ENCODE peak calls at places on chromosomes 12 and 14, in eight cellular contexts. A is HCT116, B is dorsolateral prefrontal cortex, U is GM12865, M is SK-N-MC, W is AG09309, X is SK-N-SH, P is foreskin fibroblast. Q is an unnamed sample.

GRCh38 chr12:29863665-29864064 is 79.9 kb upstream of the TMTC1 start:
- DNase-seq in A (no peak), B (no peak), U (no peak), M (no peak), W (no peak), X (no peak), P (no peak), Q (no peak)

GRCh38 chr12:47082963-47083621 is 3.3 kb upstream of the AMIGO2 start:
- DNase-seq in A (no peak), B (no peak), U (no peak), M (no peak), W (peak), X (no peak), P (peak), Q (peak)

GRCh38 chr14:89672636-89673279 is 255.7 kb upstream of the FOXN3 start:
- DNase-seq in A (no peak), B (no peak), U (no peak), M (peak), W (no peak), X (no peak), P (no peak), Q (no peak)

GRCh38 chr14:87992720-87993484 is at the start of gene GALC:
- DNase-seq in A (no peak), B (peak), U (peak), M (no peak), W (peak), X (peak), P (peak), Q (peak)

GRCh38 chr12:40208707-40209106 is 16.1 kb upstream of the LRRK2 start:
- DNase-seq in A (no peak), B (no peak), U (peak), M (no peak), W (no peak), X (no peak), P (no peak), Q (no peak)

GRCh38 chr12:98453070-98453469 is 62.3 kb upstream of the TMPO start:
- DNase-seq in A (no peak), B (no peak), U (no peak), M (no peak), W (no peak), X (no peak), P (no peak), Q (no peak)

GRCh38 chr14:22485178-22485577 is 103.8 kb downstream of the DAD1 start:
- DNase-seq in A (no peak), B (no peak), U (peak), M (no peak), W (no peak), X (no peak), P (no peak), Q (no peak)

GRCh38 chr12:104958009-104958945 is at the start of gene SLC41A2:
- DNase-seq in A (peak), B (peak), U (peak), M (no peak), W (peak), X (peak), P (peak), Q (peak)

GRCh38 chr12:550473-551260 is 90.9 kb downstream of the B4GALNT3 start:
- DNase-seq in A (no peak), B (no peak), U (no peak), M (no peak), W (no peak), X (no peak), P (no peak), Q (no peak)

GRCh38 chr12:64674367-64674922 is 64.2 kb downstream of the RASSF3 start:
- DNase-seq in A (no peak), B (no peak), U (peak), M (no peak), W (no peak), X (no peak), P (no peak), Q (no peak)

GRCh38 chr12:10279937-10280336 is 27.7 kb upstream of the KLRD1 start:
- DNase-seq in A (no peak), B (no peak), U (no peak), M (no peak), W (no peak), X (no peak), P (no peak), Q (no peak)

GRCh38 chr14:76647699-76648298 is 113.5 kb upstream of the VASH1 start:
- DNase-seq in A (peak), B (no peak), U (peak), M (peak), W (peak), X (peak), P (peak), Q (no peak)

GRCh38 chr12:47838286-47838931 is 18.7 kb upstream of the HDAC7 start:
- DNase-seq in A (peak), B (no peak), U (peak), M (no peak), W (no peak), X (peak), P (peak), Q (no peak)

GRCh38 chr12:102765736-102766135 is 151.3 kb downstream of the PAH start:
- DNase-seq in A (no peak), B (no peak), U (no peak), M (peak), W (peak), X (no peak), P (no peak), Q (no peak)

GRCh38 chr14:91164676-91165075 is 50.8 kb downstream of the DGLUCY start:
- DNase-seq in A (no peak), B (no peak), U (no peak), M (no peak), W (no peak), X (no peak), P (no peak), Q (no peak)

GRCh38 chr12:94140556-94140955 is 7.8 kb upstream of the PLXNC1 start:
- DNase-seq in A (peak), B (no peak), U (peak), M (no peak), W (no peak), X (peak), P (peak), Q (no peak)

GRCh38 chr12:82097877-82098276 is 260.3 kb downstream of the CCDC59 start:
- DNase-seq in A (no peak), B (no peak), U (no peak), M (no peak), W (no peak), X (no peak), P (no peak), Q (no peak)

GRCh38 chr12:69115955-69116354 is 123.4 kb upstream of the CPSF6 start:
- DNase-seq in A (no peak), B (no peak), U (no peak), M (no peak), W (no peak), X (no peak), P (no peak), Q (no peak)

GRCh38 chr12:109130755-109131521 is 14.6 kb downstream of the ACACB start:
- DNase-seq in A (peak), B (no peak), U (no peak), M (no peak), W (no peak), X (peak), P (peak), Q (no peak)

GRCh38 chr12:93244514-93245077 is 133.1 kb upstream of the NUDT4 start:
- DNase-seq in A (no peak), B (no peak), U (peak), M (no peak), W (no peak), X (no peak), P (no peak), Q (no peak)

GRCh38 chr12:2891240-2892053 is 756 bp downstream of the TULP3 start:
- DNase-seq in A (no peak), B (peak), U (peak), M (no peak), W (no peak), X (peak), P (peak), Q (no peak)

GRCh38 chr12:89163918-89164317 is 188.4 kb downstream of the DUSP6 start:
- DNase-seq in A (no peak), B (no peak), U (no peak), M (no peak), W (no peak), X (no peak), P (no peak), Q (no peak)

GRCh38 chr12:62642509-62642908 is 175.9 kb downstream of the MON2 start:
- DNase-seq in A (no peak), B (no peak), U (no peak), M (no peak), W (no peak), X (no peak), P (no peak), Q (no peak)

GRCh38 chr12:115752913-115753726 is 524.4 kb downstream of the MED13L start:
- DNase-seq in A (peak), B (no peak), U (peak), M (peak), W (peak), X (peak), P (peak), Q (peak)

GRCh38 chr14:77375164-77375950 is 1.5 kb downstream of the TMED8 start:
- DNase-seq in A (no peak), B (no peak), U (peak), M (no peak), W (no peak), X (no peak), P (no peak), Q (no peak)

GRCh38 chr12:31227401-31227981 is 98.5 kb downstream of the SINHCAF start:
- DNase-seq in A (no peak), B (no peak), U (no peak), M (no peak), W (no peak), X (no peak), P (no peak), Q (no peak)

GRCh38 chr12:124359671-124360581 is 65.0 kb downstream of the RFLNA start:
- DNase-seq in A (no peak), B (peak), U (no peak), M (no peak), W (no peak), X (peak), P (no peak), Q (no peak)

GRCh38 chr12:50520808-50521207 is 16.0 kb downstream of the DIP2B start:
- DNase-seq in A (no peak), B (no peak), U (no peak), M (no peak), W (no peak), X (no peak), P (peak), Q (no peak)

GRCh38 chr12:123232472-123232806 is 502 bp downstream of the MPHOSPH9 start:
- DNase-seq in A (peak), B (no peak), U (no peak), M (no peak), W (no peak), X (no peak), P (no peak), Q (no peak)

GRCh38 chr14:89443002-89443660 is 26.1 kb upstream of the FOXN3 start:
- DNase-seq in A (no peak), B (no peak), U (no peak), M (no peak), W (no peak), X (no peak), P (peak), Q (peak)

GRCh38 chr12:80269953-80270552 is 170.7 kb downstream of the OTOGL start:
- DNase-seq in A (peak), B (no peak), U (peak), M (no peak), W (no peak), X (peak), P (peak), Q (no peak)

GRCh38 chr14:95915326-95915725 is 38.7 kb downstream of the TUNAR start:
- DNase-seq in A (no peak), B (no peak), U (no peak), M (no peak), W (no peak), X (no peak), P (no peak), Q (no peak)

GRCh38 chr12:121713257-121714155 is 954 bp downstream of the TMEM120B start:
- DNase-seq in A (no peak), B (no peak), U (peak), M (no peak), W (no peak), X (no peak), P (peak), Q (no peak)

GRCh38 chr14:96202441-96203094 is 2.1 kb upstream of the BDKRB2 start:
- DNase-seq in A (no peak), B (no peak), U (no peak), M (no peak), W (no peak), X (no peak), P (no peak), Q (no peak)

GRCh38 chr12:11840350-11840749 is 190.9 kb downstream of the ETV6 start:
- DNase-seq in A (no peak), B (no peak), U (no peak), M (no peak), W (no peak), X (no peak), P (no peak), Q (no peak)

GRCh38 chr12:51205350-51205749 is 12.5 kb downstream of the POU6F1 start:
- DNase-seq in A (no peak), B (no peak), U (no peak), M (no peak), W (no peak), X (no peak), P (no peak), Q (no peak)

GRCh38 chr12:47758584-47758833 is 171 bp downstream of the RAPGEF3 start:
- DNase-seq in A (no peak), B (no peak), U (no peak), M (no peak), W (no peak), X (no peak), P (no peak), Q (no peak)

GRCh38 chr12:39574785-39575497 is 44.7 kb downstream of the ABCD2 start:
- DNase-seq in A (no peak), B (no peak), U (no peak), M (no peak), W (no peak), X (no peak), P (no peak), Q (no peak)

GRCh38 chr14:100398044-100398443 is 74.9 kb downstream of the SLC25A47 start:
- DNase-seq in A (no peak), B (no peak), U (no peak), M (no peak), W (no peak), X (no peak), P (no peak), Q (no peak)

DNA sequence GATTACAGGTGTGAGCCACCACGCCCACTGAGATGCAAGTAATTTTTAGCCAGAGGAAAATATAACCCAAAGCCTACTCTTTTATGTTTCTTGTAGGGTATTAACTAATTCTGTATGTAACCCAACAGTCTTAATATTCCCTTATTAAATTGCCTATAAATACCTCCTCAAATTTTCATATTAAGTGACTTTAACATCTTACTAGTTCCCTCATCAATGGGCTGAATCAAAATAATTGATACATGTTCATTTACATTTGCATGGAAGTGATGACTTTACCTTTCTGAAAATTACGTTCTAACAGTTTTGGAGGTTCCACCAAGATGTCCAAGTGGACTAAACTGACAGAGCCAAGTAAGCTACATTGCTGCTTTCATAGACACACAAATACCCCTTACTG is 3.1 kb downstream of the SOS2 start:
- DNase-seq in A (no peak), B (no peak), U (no peak), M (no peak), W (no peak), X (no peak), P (no peak), Q (no peak)
- H3K4me3 ChIP-seq in A (no peak), B (no peak), U (no peak), M (no peak), W (no peak), X (no peak), P (no peak), Q (no peak)

DNA sequence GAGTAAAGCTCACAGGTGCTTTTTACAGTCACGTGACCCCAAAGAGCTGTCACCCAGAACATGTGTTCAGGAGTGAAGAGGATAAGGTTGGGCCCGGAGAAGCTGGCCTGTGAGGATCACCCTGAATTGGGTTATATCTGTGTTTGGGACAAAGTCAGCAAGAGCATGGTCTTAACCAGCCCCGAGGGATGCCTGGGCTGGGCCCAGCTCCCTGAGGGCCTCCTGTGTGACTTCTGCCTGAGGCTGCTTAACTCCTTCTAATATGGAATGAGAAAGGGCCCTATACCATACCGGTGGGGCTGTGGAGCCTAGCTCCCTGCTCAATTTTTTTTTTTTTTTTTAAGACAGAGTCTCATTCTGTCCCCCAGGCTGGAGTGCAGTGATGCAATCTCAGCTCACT is 2.5 kb downstream of the CDCA4 start:
- DNase-seq in A (no peak), B (no peak), U (no peak), M (no peak), W (no peak), X (no peak), P (no peak), Q (no peak)
- H3K4me3 ChIP-seq in A (no peak), B (no peak), U (peak), M (peak), W (no peak), X (peak), P (no peak), Q (no peak)

GRCh38 chr12:129552996-129553750 is 350.7 kb downstream of the TMEM132D start:
- DNase-seq in A (no peak), B (no peak), U (no peak), M (no peak), W (no peak), X (no peak), P (no peak), Q (no peak)
- H3K4me3 ChIP-seq in A (no peak), B (no peak), U (no peak), M (no peak), W (no peak), X (no peak), P (no peak), Q (no peak)

DNA sequence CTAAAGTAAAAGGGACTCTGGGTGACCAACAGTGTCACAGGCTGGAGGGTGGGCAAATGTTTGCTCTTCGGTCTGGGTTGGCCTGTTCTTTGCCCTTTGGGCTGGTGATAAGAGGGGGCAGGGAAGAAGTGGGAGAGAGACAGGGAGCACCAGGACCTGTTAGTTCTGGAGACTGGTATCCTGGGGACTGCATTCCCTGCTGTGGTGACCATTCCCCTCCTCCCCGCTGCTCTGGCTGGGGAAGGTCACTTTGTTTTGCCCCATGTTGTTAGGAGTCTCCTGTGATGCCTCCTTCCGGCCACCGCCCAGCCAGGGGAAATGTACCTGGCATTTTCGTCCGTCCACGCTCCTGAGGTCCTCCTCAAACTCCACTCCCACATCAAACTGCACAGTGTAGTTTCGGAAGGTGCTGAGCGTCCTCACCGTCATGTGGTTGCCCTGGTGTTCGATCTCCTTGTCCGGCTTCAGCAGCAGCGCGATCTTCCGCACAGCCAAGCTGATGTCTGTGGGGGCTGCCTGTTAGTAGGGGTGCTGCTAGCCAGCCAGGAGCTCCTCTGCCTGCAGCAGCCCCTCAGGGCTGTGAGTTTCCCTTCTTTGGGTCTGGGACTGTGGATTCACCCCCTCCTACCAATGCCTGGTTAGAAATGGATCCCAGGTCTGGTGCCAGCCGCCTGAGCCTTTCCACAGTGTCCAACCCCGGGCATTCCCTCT is 618 bp downstream of the RBP5 start:
- DNase-seq in A (no peak), B (no peak), U (no peak), M (no peak), W (no peak), X (no peak), P (no peak), Q (no peak)
- H3K4me3 ChIP-seq in A (no peak), B (no peak), U (no peak), M (no peak), W (no peak), X (no peak), P (no peak), Q (no peak)

Q was measured in AG04449.